ENCODE peak calls at places on chromosomes 5 and 9, in seven cellular contexts. X is heart left ventricle; O is hepatic stellate cell; F is stimulated activated CD8-positive, alpha-beta memory T cell treated with anti-CD3 and anti-CD28 coated beads, Interleukin-7, amount 100 ng/mL, for 4 hours; T is CD4-positive, alpha-beta T cell; M is stimulated activated naive CD8-positive, alpha-beta T cell treated with anti-CD3 and anti-CD28 coated beads, Interleukin-15, Interleukin-2, amounts not matched to agents 100 U/mL and 50 U/mL, for 24 hours; A is OCI-LY7. P is an unnamed sample.

GRCh38 chr5:57832873-57833272 is 350.3 kb upstream of the ACTBL2 start:
- DNase-seq in X (no peak), O (no peak), F (no peak), T (no peak), M (no peak), A (no peak), P (no peak)

GRCh38 chr5:16992444-16992843 is 56.4 kb upstream of the MYO10 start:
- DNase-seq in X (no peak), O (no peak), F (no peak), T (no peak), M (no peak), A (no peak), P (no peak)

GRCh38 chr5:112417931-112418358 is 1.1 kb downstream of the EPB41L4A start:
- DNase-seq in X (peak), O (no peak), F (peak), T (no peak), M (peak), A (no peak), P (no peak)

GRCh38 chr5:176630681-176631222 is 277 bp downstream of the EIF4E1B start:
- DNase-seq in X (no peak), O (no peak), F (no peak), T (no peak), M (no peak), A (peak), P (no peak)

GRCh38 chr5:154309805-154310204 is 119.3 kb downstream of the GALNT10 start:
- DNase-seq in X (no peak), O (peak), F (no peak), T (no peak), M (peak), A (no peak), P (no peak)

GRCh38 chr9:123544007-123544827 is 188.2 kb downstream of the CRB2 start:
- DNase-seq in X (no peak), O (peak), F (no peak), T (no peak), M (peak), A (peak), P (peak)

GRCh38 chr9:109910616-109911568 is 130.9 kb downstream of the PALM2AKAP2 start:
- DNase-seq in X (peak), O (peak), F (no peak), T (no peak), M (no peak), A (no peak), P (no peak)

GRCh38 chr5:11504794-11505193 is 399.5 kb downstream of the CTNND2 start:
- DNase-seq in X (no peak), O (no peak), F (no peak), T (no peak), M (no peak), A (no peak), P (no peak)

GRCh38 chr9:123795336-123795735 is 134.6 kb downstream of the DENND1A start:
- DNase-seq in X (no peak), O (no peak), F (no peak), T (no peak), M (no peak), A (no peak), P (no peak)

GRCh38 chr5:122465994-122466393 is 154.0 kb downstream of the SNCAIP start:
- DNase-seq in X (no peak), O (no peak), F (no peak), T (no peak), M (no peak), A (no peak), P (no peak)

GRCh38 chr9:113986931-113987330 is 91.2 kb downstream of the AMBP start:
- DNase-seq in X (no peak), O (no peak), F (no peak), T (no peak), M (no peak), A (no peak), P (no peak)

GRCh38 chr5:139481580-139482049 is 943 bp downstream of the STING1 start:
- DNase-seq in X (peak), O (peak), F (no peak), T (no peak), M (no peak), A (no peak), P (no peak)

GRCh38 chr5:107792940-107793339 is 122.2 kb upstream of the EFNA5 start:
- DNase-seq in X (no peak), O (no peak), F (no peak), T (no peak), M (no peak), A (no peak), P (no peak)

GRCh38 chr5:126535856-126536545 is 59.0 kb downstream of the ALDH7A1 start:
- DNase-seq in X (no peak), O (no peak), F (no peak), T (no peak), M (no peak), A (no peak), P (no peak)

GRCh38 chr9:114001794-114002261 is 76.3 kb downstream of the AMBP start:
- DNase-seq in X (no peak), O (no peak), F (no peak), T (no peak), M (no peak), A (no peak), P (no peak)

GRCh38 chr9:115204827-115205506 is 87.0 kb upstream of the TNC start:
- DNase-seq in X (no peak), O (no peak), F (no peak), T (no peak), M (no peak), A (no peak), P (no peak)

GRCh38 chr9:19161257-19162025 is 34.1 kb upstream of the PLIN2 start:
- DNase-seq in X (no peak), O (peak), F (peak), T (peak), M (peak), A (no peak), P (peak)

GRCh38 chr9:110142253-110142652 is 65.7 kb downstream of the C9orf152 start:
- DNase-seq in X (no peak), O (no peak), F (no peak), T (no peak), M (no peak), A (no peak), P (no peak)

GRCh38 chr5:62538017-62538942 is 40.3 kb upstream of the LRRC70 start:
- DNase-seq in X (no peak), O (no peak), F (no peak), T (no peak), M (no peak), A (no peak), P (no peak)

GRCh38 chr5:134146651-134147544 is 29.9 kb downstream of the SKP1 start:
- DNase-seq in X (no peak), O (no peak), F (no peak), T (no peak), M (no peak), A (no peak), P (no peak)

GRCh38 chr5:95858023-95858461 is 35.5 kb upstream of the GLRX start:
- DNase-seq in X (no peak), O (peak), F (no peak), T (no peak), M (no peak), A (no peak), P (no peak)

GRCh38 chr9:138059196-138059595 is 181.6 kb downstream of the CACNA1B start:
- DNase-seq in X (no peak), O (no peak), F (no peak), T (no peak), M (no peak), A (no peak), P (no peak)

GRCh38 chr9:126474201-126474765 is 139.4 kb upstream of the LMX1B start:
- DNase-seq in X (no peak), O (peak), F (no peak), T (no peak), M (no peak), A (no peak), P (no peak)

GRCh38 chr5:174188300-174188699 is 142.8 kb downstream of the NSG2 start:
- DNase-seq in X (no peak), O (no peak), F (no peak), T (no peak), M (no peak), A (no peak), P (no peak)

GRCh38 chr5:100828071-100828689 is 74.9 kb downstream of the ST8SIA4 start:
- DNase-seq in X (no peak), O (no peak), F (no peak), T (no peak), M (no peak), A (no peak), P (no peak)

GRCh38 chr5:60271517-60271916 is 378.0 kb upstream of the PDE4D start:
- DNase-seq in X (no peak), O (no peak), F (no peak), T (no peak), M (no peak), A (no peak), P (no peak)

GRCh38 chr5:133340002-133340755 is 272.2 kb downstream of the FSTL4 start:
- DNase-seq in X (no peak), O (no peak), F (no peak), T (no peak), M (no peak), A (no peak), P (no peak)

GRCh38 chr5:31987985-31988710 is 186.0 kb downstream of the GOLPH3 start:
- DNase-seq in X (no peak), O (peak), F (no peak), T (no peak), M (no peak), A (no peak), P (no peak)

GRCh38 chr9:23581936-23582335 is 244.1 kb downstream of the ELAVL2 start:
- DNase-seq in X (no peak), O (no peak), F (no peak), T (no peak), M (no peak), A (no peak), P (no peak)

GRCh38 chr9:81472701-81473100 is 216.6 kb downstream of the TLE1 start:
- DNase-seq in X (no peak), O (no peak), F (no peak), T (no peak), M (no peak), A (no peak), P (no peak)